ENCODE peak calls at places on chromosome 18, in four cellular contexts. Q is AG10803; X is stimulated activated CD4-positive, alpha-beta T cell treated with anti-CD3 and anti-CD28 coated beads, Interleukin-12 subunit alpha, Interleukin-12 subunit beta, amount 100 ng/mL, for 48 hours; A is aorta. I is an unnamed sample.

GRCh38 chr18:23355206-23355605 is 97.9 kb upstream of the RIOK3 start:
- DNase-seq in X (no peak), A (no peak), Q (no peak), I (no peak)

GRCh38 chr18:30960661-30961060 is 81.9 kb downstream of the DSC3 start:
- DNase-seq in X (no peak), A (no peak), Q (no peak), I (no peak)

GRCh38 chr18:11885278-11885991 is 22.7 kb downstream of the MPPE1 start:
- DNase-seq in Q (no peak), A (no peak), X (no peak), I (no peak)

GRCh38 chr18:24342347-24342746 is 55.3 kb downstream of the OSBPL1A start:
- DNase-seq in Q (no peak), A (no peak), X (no peak), I (no peak)

GRCh38 chr18:13541621-13542519 is 184.5 kb downstream of the FAM210A start:
- DNase-seq in X (no peak), A (no peak), Q (no peak), I (no peak)

GRCh38 chr18:77948571-77948970 is 698.9 kb downstream of the GALR1 start:
- DNase-seq in Q (no peak), A (no peak), X (no peak), I (no peak)

GRCh38 chr18:68874361-68874760 is 76.5 kb downstream of the CCDC102B start:
- DNase-seq in Q (peak; percentile 1), A (no peak), X (no peak), I (peak; percentile 39)

GRCh38 chr18:58353581-58353980 is 275.3 kb downstream of the ALPK2 start:
- DNase-seq in Q (no peak), A (no peak), X (no peak), I (no peak)

GRCh38 chr18:12748671-12749070 is 45.8 kb downstream of the PSMG2 start:
- DNase-seq in Q (peak; percentile 33), X (no peak), A (no peak), I (no peak)

GRCh38 chr18:24763765-24764548 is 303.5 kb downstream of the HRH4 start:
- DNase-seq in Q (peak; percentile 73), A (no peak), X (no peak), I (peak; percentile 38)

GRCh38 chr18:60020107-60020925 is 120.5 kb downstream of the PMAIP1 start:
- DNase-seq in Q (peak; percentile 86), X (no peak), A (no peak), I (peak; percentile 56)

I was measured in astrocyte.